ENCODE peak calls at places on chromosomes 3 and 15, in six cellular contexts. C is BJ, L is pancreas, M is testis, U is endodermal cell, E is adrenal gland. Z is an unnamed sample.

GRCh38 chr3:114499986-114500385 is 206.2 kb downstream of the TIGIT start:
- DNase-seq in C (no peak), E (no peak), U (no peak), M (no peak), L (no peak), Z (no peak)

GRCh38 chr3:63967675-63968611 is 55.4 kb downstream of the PSMD6 start:
- DNase-seq in U (no peak), M (peak), L (peak), E (no peak), C (no peak), Z (peak)

GRCh38 chr3:55189359-55189801 is 261.5 kb upstream of the LRTM1 start:
- DNase-seq in L (no peak), E (no peak), C (peak), M (no peak), U (peak), Z (no peak)

GRCh38 chr3:70249509-70250160 is 62.8 kb downstream of the MDFIC2 start:
- DNase-seq in L (no peak), C (no peak), U (no peak), E (no peak), M (no peak), Z (no peak)

GRCh38 chr15:94610069-94610863 is 378.9 kb downstream of the MCTP2 start:
- DNase-seq in M (no peak), U (no peak), C (no peak), L (no peak), E (no peak), Z (no peak)

GRCh38 chr15:54388746-54389145 is 410.5 kb downstream of the UNC13C start:
- DNase-seq in C (no peak), E (no peak), M (no peak), L (no peak), U (no peak), Z (no peak)

GRCh38 chr3:102374863-102375637 is 59.8 kb upstream of the ZPLD1 start:
- DNase-seq in M (no peak), C (no peak), U (no peak), E (no peak), L (no peak), Z (no peak)

GRCh38 chr15:58182460-58183163 is 44.4 kb downstream of the AQP9 start:
- DNase-seq in L (peak), M (peak), C (no peak), E (peak), U (peak), Z (no peak)

GRCh38 chr3:42498791-42499477 is 3.5 kb upstream of the VIPR1 start:
- DNase-seq in L (no peak), M (peak), C (no peak), U (peak), E (no peak), Z (no peak)

GRCh38 chr15:67828379-67828968 is 3.2 kb downstream of the SKOR1 start:
- DNase-seq in M (no peak), U (peak), E (no peak), L (no peak), C (no peak), Z (no peak)
- H3K4me3 ChIP-seq in M (no peak), U (no peak), E (no peak), L (no peak), C (no peak), Z (no peak)

DNA sequence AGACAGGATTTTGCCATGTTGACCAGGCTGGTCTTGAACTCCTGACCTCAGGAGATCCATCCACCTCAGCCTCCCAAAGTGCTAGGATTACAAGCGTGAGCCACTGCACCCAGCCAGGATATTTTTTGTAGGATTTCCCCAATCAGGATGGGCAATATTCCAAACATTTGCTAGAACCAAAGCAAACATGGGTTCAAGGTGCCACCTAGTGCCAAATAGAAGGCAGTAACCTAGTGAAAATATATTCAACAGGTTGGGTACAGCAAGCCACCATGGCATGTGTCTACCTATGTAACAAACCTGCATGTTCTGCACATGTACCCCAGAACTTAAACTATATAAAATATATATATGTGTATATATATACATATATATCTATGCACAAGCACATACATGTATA is 185.9 kb upstream of the CADM2 start:
- DNase-seq in M (no peak), U (no peak), L (peak), E (no peak), C (no peak), Z (no peak)
- TF ChIP-seq CTCF in M (no peak), U (peak), L (no peak), E (peak), C (no peak), Z (no peak)

DNA sequence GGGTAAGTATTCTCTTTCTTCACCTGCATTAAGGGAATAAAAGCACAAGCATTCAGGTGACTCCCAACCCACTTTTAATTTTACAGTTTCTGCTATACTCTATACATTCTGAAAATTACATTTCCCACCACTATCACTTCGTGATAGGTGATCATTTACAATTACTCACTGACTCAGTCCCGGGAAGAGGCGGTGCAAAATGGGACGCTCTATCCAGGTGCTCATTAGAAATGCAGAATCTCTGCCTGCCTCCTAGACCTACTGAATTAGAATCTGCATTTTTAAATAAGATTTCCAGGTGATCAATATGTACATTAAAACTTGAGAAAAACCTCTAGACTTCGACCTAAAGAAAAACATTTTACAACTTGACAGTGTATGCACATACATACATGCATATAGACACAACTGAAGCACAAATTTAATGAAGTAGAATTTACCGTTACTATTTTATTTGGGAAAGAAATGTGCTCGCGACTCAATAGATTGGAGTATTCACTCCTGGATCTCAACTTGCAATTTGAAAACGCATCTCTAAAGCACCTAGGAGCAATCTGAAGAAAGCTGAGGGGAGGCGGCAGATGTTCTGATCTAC is 598 bp upstream of the TGFBR2 start:
- DNase-seq in M (no peak), L (no peak), C (no peak), U (no peak), E (no peak), Z (no peak)
- H3K4me3 ChIP-seq in M (peak), L (peak), C (peak), U (peak), E (peak), Z (peak)

GRCh38 chr15:33955945-33956344 is 12.4 kb upstream of the CHRM5 start:
- DNase-seq in U (no peak), M (no peak), L (peak), C (no peak), E (no peak), Z (no peak)
- TF ChIP-seq CTCF in U (no peak), M (no peak), L (no peak), C (no peak), E (no peak), Z (no peak)

DNA sequence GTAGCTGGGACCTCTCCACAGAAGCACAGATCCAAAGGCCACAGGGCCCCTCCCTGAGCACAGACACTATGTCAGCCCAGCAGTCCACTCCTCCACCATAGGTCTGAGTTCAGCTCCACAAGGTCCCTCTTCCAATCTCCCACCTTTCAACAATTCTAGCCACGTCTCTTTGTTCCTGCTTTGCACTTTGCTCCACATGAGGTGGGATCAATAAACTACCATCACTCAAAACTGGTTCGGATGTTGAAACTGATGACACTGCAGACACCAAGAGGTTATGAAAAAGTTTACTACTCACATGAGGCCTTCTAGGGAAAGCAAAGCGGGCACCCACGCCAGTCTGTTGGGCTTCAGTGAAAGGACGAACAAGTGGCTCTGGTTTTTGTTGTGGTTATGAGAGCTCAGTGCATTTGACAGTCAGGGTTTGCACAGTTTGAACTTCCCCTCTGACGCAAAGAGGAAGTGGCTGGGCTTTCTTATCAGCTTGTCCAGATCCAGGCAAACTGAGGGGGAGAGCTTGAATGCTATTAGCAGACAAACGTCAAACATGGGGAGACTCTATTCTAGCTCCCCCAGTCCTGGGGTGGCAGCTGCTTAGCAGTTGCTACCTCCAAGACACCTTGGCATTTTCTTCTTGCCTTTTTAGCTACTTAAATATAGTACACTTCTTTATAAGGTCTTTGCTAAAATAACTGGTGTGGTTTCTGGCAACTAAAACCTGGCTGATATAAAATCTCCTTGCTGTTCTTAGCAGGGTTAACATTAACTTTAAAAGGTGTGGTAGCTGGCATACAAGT is 37.8 kb downstream of the ZNF445 start:
- DNase-seq in L (peak), U (no peak), E (peak), M (peak), C (no peak), Z (no peak)
- H3K4me3 ChIP-seq in L (no peak), U (no peak), E (no peak), M (no peak), C (no peak), Z (no peak)

DNA sequence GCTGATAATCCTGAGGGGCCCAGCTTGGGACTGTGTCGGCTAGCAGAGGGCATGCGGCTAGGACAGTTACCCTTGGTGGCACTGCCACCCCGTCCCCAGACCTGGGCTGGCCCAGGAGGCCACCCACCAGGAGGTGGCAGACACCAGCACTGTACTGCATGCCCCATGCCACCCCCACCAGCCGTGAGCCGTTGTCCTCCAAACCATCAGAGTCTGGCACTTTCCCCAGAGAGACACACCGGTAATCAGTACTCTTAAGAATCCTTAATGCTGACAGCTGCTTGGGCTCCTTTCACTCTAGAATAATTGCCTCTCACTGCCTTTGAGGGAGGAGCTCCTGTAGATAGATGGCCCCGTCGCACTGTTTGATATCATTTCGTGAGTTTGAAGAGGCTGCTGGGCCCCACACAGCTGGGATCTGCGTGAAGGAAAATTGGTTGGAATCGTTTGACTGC is 94.6 kb downstream of the LRRK1 start:
- DNase-seq in E (no peak), M (peak), L (no peak), C (no peak), U (peak), Z (no peak)
- TF ChIP-seq CTCF in E (no peak), M (no peak), L (no peak), C (no peak), U (no peak), Z (no peak)

GRCh38 chr3:88002448-88002847 is 56.4 kb downstream of the CGGBP1 start:
- DNase-seq in E (no peak), U (no peak), L (no peak), M (no peak), C (no peak), Z (no peak)

GRCh38 chr3:87997966-87998365 is 60.8 kb downstream of the CGGBP1 start:
- DNase-seq in U (no peak), M (no peak), L (no peak), C (no peak), E (no peak), Z (no peak)

GRCh38 chr3:87997298-87997697 is 61.5 kb downstream of the CGGBP1 start:
- DNase-seq in C (no peak), E (peak), U (no peak), M (no peak), L (no peak), Z (peak)

GRCh38 chr3:88003115-88003755 is 55.6 kb downstream of the CGGBP1 start:
- DNase-seq in L (no peak), C (peak), M (no peak), U (no peak), E (no peak), Z (peak)

DNA sequence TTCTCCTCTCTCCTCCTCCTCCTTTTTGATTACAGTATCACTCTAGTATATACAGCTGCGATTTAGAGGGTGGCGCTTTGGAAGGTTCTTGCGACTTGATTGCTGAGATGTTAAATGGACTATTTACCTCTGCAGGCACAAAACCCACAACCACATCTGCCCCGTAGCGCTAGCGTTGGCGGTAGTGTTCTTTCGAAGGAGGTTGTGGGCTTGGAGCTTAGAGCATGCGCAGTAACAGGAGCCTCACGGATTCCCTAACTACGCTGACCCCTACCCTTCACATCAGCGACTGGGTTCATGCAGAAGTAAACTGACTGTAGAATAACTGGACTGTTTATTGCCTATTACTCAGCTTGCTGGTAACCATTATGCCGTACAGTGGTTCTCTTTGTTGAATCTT is 58.0 kb downstream of the CGGBP1 start:
- DNase-seq in L (no peak), C (no peak), E (no peak), M (peak), U (peak), Z (no peak)
- H3K4me3 ChIP-seq in L (no peak), C (no peak), E (no peak), M (no peak), U (no peak), Z (no peak)

DNA sequence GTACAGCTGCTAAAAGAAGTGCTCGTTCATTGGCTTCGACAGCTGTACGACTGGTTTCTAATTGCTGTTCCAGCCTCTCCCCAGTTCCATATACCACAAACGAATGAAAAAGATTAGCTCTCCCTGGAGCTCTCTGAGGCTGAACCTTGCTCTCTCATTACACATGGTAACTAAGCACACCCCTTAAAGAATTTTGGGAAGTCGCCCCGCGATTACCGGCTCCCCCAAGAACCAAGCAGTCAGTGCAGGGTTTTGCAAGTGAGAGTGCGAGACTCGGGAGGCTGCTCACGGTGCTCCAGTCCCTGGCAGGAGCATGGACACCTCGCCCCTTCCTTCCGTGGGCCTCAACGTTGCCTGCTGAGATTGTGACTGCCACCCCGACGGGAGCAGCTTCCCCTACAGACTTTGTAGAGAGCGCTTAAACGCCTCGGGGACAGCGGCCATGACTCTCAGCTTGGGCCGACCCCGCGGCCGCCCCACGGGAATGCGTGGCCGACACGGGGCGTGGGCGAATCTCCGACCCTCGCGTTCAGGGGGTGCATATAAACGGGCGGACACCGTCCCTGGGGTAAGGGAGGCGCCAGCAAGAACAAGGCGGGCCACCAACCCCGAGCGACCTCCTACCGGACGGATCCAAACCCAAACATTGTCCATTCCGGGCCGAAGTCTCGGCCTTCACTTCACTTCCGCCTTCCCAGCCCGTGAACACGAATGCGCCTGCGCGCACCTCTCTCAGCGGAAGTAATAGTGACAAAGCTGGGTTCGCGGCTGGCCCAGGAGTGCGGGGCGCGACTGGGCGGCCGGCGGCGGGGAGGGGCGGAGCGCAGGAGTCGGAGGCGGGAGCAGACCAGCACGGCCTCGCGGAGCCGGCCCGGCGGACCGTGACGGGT is at the start of gene ATP2C1:
- DNase-seq in M (peak), U (peak), L (peak), C (peak), E (peak), Z (peak)
- TF ChIP-seq CTCF in M (peak), U (peak), L (no peak), C (no peak), E (no peak), Z (no peak)

GRCh38 chr15:69812881-69813280 is 284.8 kb downstream of the TLE3 start:
- DNase-seq in U (peak), L (no peak), E (no peak), C (no peak), M (peak), Z (no peak)
- H3K4me3 ChIP-seq in U (no peak), L (no peak), E (no peak), C (no peak), M (no peak), Z (no peak)

DNA sequence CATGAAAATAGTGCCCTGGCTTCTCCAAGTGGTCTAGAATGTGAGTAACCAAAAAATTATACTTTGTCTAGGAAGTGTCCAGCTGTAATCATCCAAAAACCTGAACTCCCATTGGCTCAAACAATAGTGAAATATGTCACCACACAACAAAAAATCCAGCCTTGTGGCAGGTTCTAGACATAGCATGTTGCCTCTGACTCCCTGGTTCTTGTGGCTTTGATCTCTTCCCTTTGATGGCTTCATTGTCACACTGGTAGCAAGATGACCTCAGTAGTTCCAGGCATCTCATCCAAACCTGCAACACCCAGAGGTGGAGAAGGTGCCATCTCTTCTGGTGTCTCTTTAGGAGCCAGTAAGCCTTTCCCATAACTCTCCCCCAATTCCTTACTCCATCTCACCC is 74.7 kb downstream of the CMSS1 start:
- DNase-seq in L (no peak), M (no peak), E (no peak), U (no peak), C (no peak), Z (no peak)
- TF ChIP-seq CTCF in L (no peak), M (no peak), E (no peak), U (peak), C (no peak), Z (no peak)

Z was measured in kidney epithelial cell.